ENCODE peak calls at places on chromosomes 13 and 19, in four cellular contexts. J, E, Z and O are unnamed samples.

GRCh38 chr19:34962945-34963530 is 991 bp downstream of the ZNF792 start:
- DNase-seq in J (no peak), E (peak; percentile 35), Z (no peak), O (peak; percentile 76)

GRCh38 chr19:21519488-21519887 is 14.1 kb downstream of the ZNF429 start:
- DNase-seq in J (no peak), E (no peak), Z (no peak), O (no peak)

GRCh38 chr13:38685974-38686571 is 804 bp upstream of the FREM2 start:
- DNase-seq in J (no peak), E (peak; percentile 5), Z (no peak), O (no peak)

GRCh38 chr19:48780684-48781391 is 25.5 kb downstream of the FGF21 start:
- DNase-seq in J (no peak), E (peak; percentile 86), Z (no peak), O (no peak)

GRCh38 chr13:110536006-110536693 is 25.4 kb downstream of the RAB20 start:
- DNase-seq in J (no peak), E (peak; percentile 33), Z (no peak), O (no peak)

GRCh38 chr19:17872251-17873001 is 681 bp downstream of the SLC5A5 start:
- DNase-seq in J (no peak), E (no peak), Z (no peak), O (no peak)

GRCh38 chr13:46577656-46578589 is 25.0 kb downstream of the LRCH1 start:
- DNase-seq in J (no peak), E (no peak), Z (no peak), O (no peak)

GRCh38 chr13:111112196-111112595 is 2.9 kb upstream of the ARHGEF7 start:
- DNase-seq in J (no peak), E (no peak), Z (no peak), O (no peak)

GRCh38 chr13:36915106-36915505 is 4.9 kb downstream of the SMAD9 start:
- DNase-seq in J (no peak), E (no peak), Z (no peak), O (no peak)

GRCh38 chr13:102597029-102598015 is 536 bp downstream of the TPP2 start:
- DNase-seq in J (no peak), E (peak; percentile 49), Z (no peak), O (no peak)

GRCh38 chr19:34597596-34597995 is 79.4 kb downstream of the SCGB2B2 start:
- DNase-seq in J (no peak), E (no peak), Z (no peak), O (no peak)

GRCh38 chr13:79190932-79191331 is 215.1 kb downstream of the RBM26 start:
- DNase-seq in J (no peak), E (no peak), Z (no peak), O (no peak)

GRCh38 chr13:89407357-89407756 is 1736.2 kb downstream of the SLITRK5 start:
- DNase-seq in J (no peak), E (no peak), Z (no peak), O (no peak)

GRCh38 chr19:38285567-38285966 is 18.5 kb upstream of the C19orf33 start:
- DNase-seq in J (no peak), E (no peak), Z (no peak), O (no peak)

GRCh38 chr13:71339010-71339409 is 528.0 kb downstream of the DACH1 start:
- DNase-seq in J (no peak), E (no peak), Z (no peak), O (no peak)

GRCh38 chr13:93339550-93339949 is 112.9 kb downstream of the GPC6 start:
- DNase-seq in J (no peak), E (no peak), Z (no peak), O (no peak)

GRCh38 chr13:96904232-96904631 is 90.0 kb downstream of the OXGR1 start:
- DNase-seq in J (no peak), E (no peak), Z (no peak), O (no peak)

GRCh38 chr19:49380391-49380790 is 7.7 kb upstream of the KASH5 start:
- DNase-seq in J (no peak), E (no peak), Z (no peak), O (no peak)

GRCh38 chr13:52776726-52777125 is 37.1 kb upstream of the CNMD start:
- DNase-seq in J (no peak), E (no peak), Z (no peak), O (no peak)

GRCh38 chr13:96527497-96527896 is 437.6 kb downstream of the HS6ST3 start:
- DNase-seq in J (no peak), E (no peak), Z (no peak), O (no peak)

GRCh38 chr19:35959040-35959967 is 23.1 kb downstream of the LRFN3 start:
- DNase-seq in J (no peak), E (peak; percentile 41), Z (no peak), O (no peak)

GRCh38 chr13:50484472-50485113 is 358.9 kb downstream of the DLEU7 start:
- DNase-seq in J (no peak), E (peak; percentile 36), Z (no peak), O (no peak)

GRCh38 chr19:35135389-35135909 is 590 bp upstream of the LGI4 start:
- DNase-seq in J (peak; percentile 85), E (peak; percentile 86), Z (peak; percentile 82), O (no peak)

GRCh38 chr19:11624064-11624463 is 26.8 kb downstream of the ZNF627 start:
- DNase-seq in J (no peak), E (no peak), Z (no peak), O (no peak)

GRCh38 chr13:67226686-67227085 is 3.5 kb downstream of the PCDH9 start:
- DNase-seq in J (no peak), E (no peak), Z (no peak), O (no peak)

GRCh38 chr13:100875392-100876043 is 200.9 kb upstream of the TMTC4 start:
- DNase-seq in J (no peak), E (no peak), Z (no peak), O (no peak)

GRCh38 chr13:94073006-94073744 is 406.3 kb downstream of the DCT start:
- DNase-seq in J (no peak), E (no peak), Z (no peak), O (no peak)

GRCh38 chr19:52602931-52603330 is 32.8 kb downstream of the ZNF701 start:
- DNase-seq in J (no peak), E (no peak), Z (no peak), O (no peak)

GRCh38 chr19:10826236-10826635 is 9.8 kb downstream of the TMED1 start:
- DNase-seq in J (no peak), E (no peak), Z (no peak), O (no peak)

GRCh38 chr19:9308091-9308490 is 1.5 kb downstream of the ZNF699 start:
- DNase-seq in J (no peak), E (peak; percentile 18), Z (no peak), O (no peak)

GRCh38 chr13:33671560-33671959 is 146.4 kb upstream of the RFC3 start:
- DNase-seq in J (no peak), E (no peak), Z (no peak), O (no peak)

GRCh38 chr19:13104848-13105646 is 2.4 kb upstream of the LYL1 start:
- DNase-seq in J (peak; percentile 36), E (no peak), Z (no peak), O (no peak)
- TF ChIP-seq POLR2A in J (no peak), E (no peak), Z (no peak), O (no peak)

DNA sequence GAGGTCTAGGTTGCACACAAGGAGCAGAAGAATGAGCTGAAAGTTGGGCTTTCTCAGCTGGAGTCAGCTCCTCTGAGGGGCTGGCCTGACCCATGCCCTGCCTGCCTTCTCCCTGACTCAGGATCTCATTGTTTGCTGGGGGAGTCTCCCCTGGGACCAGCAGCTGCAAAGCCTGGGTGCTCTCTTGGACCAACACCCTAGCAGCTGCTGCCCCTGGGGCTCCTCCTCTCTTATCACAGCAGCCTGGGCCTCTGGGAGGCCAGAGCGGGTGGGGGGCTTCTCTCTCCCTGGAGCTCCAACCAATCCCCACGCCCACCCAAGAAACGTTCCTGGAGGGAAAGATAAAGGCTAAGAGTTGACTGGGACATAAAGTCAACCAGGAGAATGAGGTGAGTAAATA is 1.6 kb upstream of the FCGBP start:
- DNase-seq in J (no peak), E (peak; percentile 37), Z (no peak), O (no peak)
- TF ChIP-seq POLR2A in J (no peak), E (no peak), Z (no peak), O (no peak)

DNA sequence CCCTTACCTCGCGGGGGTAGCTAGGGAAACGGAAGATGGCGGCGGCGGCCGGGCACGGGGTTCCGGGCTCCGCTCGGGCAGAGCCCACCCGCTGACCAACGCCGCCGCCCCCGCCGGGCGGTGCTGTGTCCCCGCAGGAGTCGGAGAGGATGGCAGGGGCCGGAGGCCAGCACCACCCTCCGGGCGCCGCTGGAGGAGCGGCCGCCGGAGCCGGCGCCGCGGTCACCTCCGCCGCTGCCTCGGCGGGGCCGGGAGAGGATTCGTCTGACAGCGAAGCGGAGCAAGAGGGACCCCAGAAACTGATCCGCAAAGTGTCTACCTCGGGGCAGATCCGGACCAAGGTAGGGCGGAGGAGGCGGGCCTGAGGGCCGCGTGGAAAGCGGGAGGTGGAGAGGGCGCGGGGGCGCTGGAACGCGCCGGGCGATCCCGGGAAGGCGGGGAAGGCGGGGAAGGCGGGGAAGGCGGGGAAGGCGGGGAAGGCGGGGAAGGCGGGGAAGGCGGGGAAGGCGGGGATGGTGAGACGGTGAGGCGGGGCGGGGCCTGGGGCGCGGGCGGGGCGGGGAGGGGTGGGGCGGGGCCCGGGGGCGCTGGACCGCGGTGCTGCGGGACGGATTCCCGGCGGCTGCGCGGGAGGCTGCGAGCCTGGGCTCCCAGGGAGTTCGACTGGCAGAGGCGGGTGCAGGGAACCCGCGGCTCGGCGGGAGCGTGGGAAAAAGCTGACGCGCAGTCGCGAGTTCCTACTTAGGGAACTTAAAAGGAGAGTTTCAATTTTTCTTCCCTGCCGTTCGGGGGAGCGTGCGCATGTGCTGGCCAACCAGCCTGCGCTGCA is at the start of gene DGKH:
- DNase-seq in J (peak; percentile 88), E (peak; percentile 73), Z (peak; percentile 58), O (no peak)
- TF ChIP-seq POLR2A in J (no peak), E (peak; percentile 69), Z (no peak), O (peak; percentile 47)

GRCh38 chr19:645912-646797 is 6.5 kb downstream of the FGF22 start:
- DNase-seq in J (peak; percentile 37), E (no peak), Z (no peak), O (no peak)
- TF ChIP-seq POLR2A in J (no peak), E (no peak), Z (no peak), O (no peak)

GRCh38 chr13:20703785-20704458 is 423 bp downstream of the IL17D start:
- DNase-seq in J (peak; percentile 80), E (peak; percentile 71), Z (peak; percentile 36), O (no peak)
- TF ChIP-seq POLR2A in J (no peak), E (no peak), Z (no peak), O (peak; percentile 45)